ENCODE peak calls at places on chromosomes 13 and 19, in eight cellular contexts. I, V, L, W, E, U, Q and P are unnamed samples.

GRCh38 chr13:106372199-106373160 is 163.0 kb downstream of the EFNB2 start:
- DNase-seq in U (no peak), I (peak; percentile 61), W (no peak), Q (peak; percentile 2), E (no peak), L (no peak), V (no peak), P (no peak)

GRCh38 chr13:47933688-47934011 is 67.4 kb downstream of the SUCLA2 start:
- DNase-seq in L (peak; percentile 54), E (no peak), U (no peak), W (no peak), Q (no peak), I (peak; percentile 5), V (no peak), P (no peak)

GRCh38 chr19:5621945-5622464 is 571 bp downstream of the SAFB2 start:
- DNase-seq in W (peak; percentile 21), U (no peak), I (no peak), E (no peak), Q (peak; percentile 23), V (peak; percentile 58), L (peak; percentile 20), P (peak; percentile 36)

GRCh38 chr19:17402982-17403855 is 2.2 kb downstream of the BST2 start:
- DNase-seq in U (no peak), L (no peak), V (peak; percentile 73), W (peak; percentile 48), I (no peak), E (no peak), Q (peak; percentile 56), P (peak; percentile 80)

GRCh38 chr19:5038631-5039271 is 69.8 kb downstream of the KDM4B start:
- DNase-seq in W (no peak), V (no peak), I (peak; percentile 22), L (no peak), E (no peak), Q (peak; percentile 61), U (no peak), P (peak; percentile 44)

GRCh38 chr19:10552596-10553053 is 8.9 kb downstream of the ATG4D start:
- DNase-seq in V (no peak), Q (peak; percentile 65), I (no peak), U (peak; percentile 77), E (no peak), W (no peak), L (peak; percentile 55), P (peak; percentile 70)

GRCh38 chr13:95834134-95834765 is 157.3 kb downstream of the DNAJC3 start:
- DNase-seq in V (peak; percentile 60), W (peak; percentile 44), E (peak; percentile 28), I (peak; percentile 51), L (peak; percentile 47), U (peak; percentile 67), Q (peak; percentile 36), P (peak; percentile 71)

GRCh38 chr19:2057484-2058469 is 6.7 kb upstream of the MKNK2 start:
- DNase-seq in V (peak; percentile 73), U (no peak), Q (no peak), L (no peak), I (no peak), W (no peak), E (no peak), P (no peak)

GRCh38 chr13:106499113-106499512 is 36.3 kb downstream of the EFNB2 start:
- DNase-seq in I (no peak), W (no peak), V (no peak), U (no peak), L (no peak), Q (no peak), E (no peak), P (no peak)

GRCh38 chr19:46016426-46017094 is 6.3 kb downstream of the PGLYRP1 start:
- DNase-seq in W (peak; percentile 84), V (peak; percentile 84), U (peak; percentile 80), I (peak; percentile 55), E (peak; percentile 11), L (peak; percentile 24), Q (peak; percentile 59), P (peak; percentile 86)

GRCh38 chr19:1579222-1579621 is 11.1 kb upstream of the MEX3D start:
- DNase-seq in V (no peak), Q (no peak), I (no peak), L (no peak), U (no peak), E (no peak), W (no peak), P (no peak)

GRCh38 chr19:47109541-47110375 is 3.8 kb downstream of the ZC3H4 start:
- DNase-seq in I (peak; percentile 63), U (peak; percentile 57), E (no peak), Q (peak; percentile 56), L (no peak), V (no peak), W (no peak), P (peak; percentile 52)

DNA sequence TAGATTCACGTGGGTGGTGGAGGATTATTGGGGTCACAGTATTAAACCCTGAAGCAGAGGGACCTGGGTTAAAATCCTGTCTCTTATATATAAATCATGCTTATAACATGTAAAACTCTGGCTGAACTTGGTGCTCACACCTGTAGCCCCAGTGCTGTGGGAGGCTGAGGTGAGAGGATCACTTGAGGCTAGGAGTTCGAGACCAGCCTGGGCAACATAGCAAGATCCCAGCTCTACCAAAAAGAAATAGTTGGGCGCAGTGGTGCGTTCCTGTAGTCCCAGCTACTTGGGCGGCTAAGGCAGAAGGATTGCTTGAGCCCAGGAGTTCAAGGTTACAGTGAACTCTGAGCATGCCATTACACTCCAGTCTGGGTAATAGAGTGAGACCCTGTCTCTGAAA is 2.4 kb downstream of the ZNF805 start:
- DNase-seq in W (no peak), E (no peak), U (no peak), L (no peak), V (no peak), I (no peak), Q (no peak), P (no peak)
- H3K36me3 ChIP-seq in W (peaks cover 45% of the 10 kb centered on the region), E (peaks cover 2% of the 10 kb centered on the region), U (peaks cover 15% of the 10 kb centered on the region), L (peaks cover 12% of the 10 kb centered on the region), V (no peaks in the 10 kb centered on the region), I (peaks cover 13% of the 10 kb centered on the region), Q (peaks cover 24% of the 10 kb centered on the region), P (peaks cover 16% of the 10 kb centered on the region)

DNA sequence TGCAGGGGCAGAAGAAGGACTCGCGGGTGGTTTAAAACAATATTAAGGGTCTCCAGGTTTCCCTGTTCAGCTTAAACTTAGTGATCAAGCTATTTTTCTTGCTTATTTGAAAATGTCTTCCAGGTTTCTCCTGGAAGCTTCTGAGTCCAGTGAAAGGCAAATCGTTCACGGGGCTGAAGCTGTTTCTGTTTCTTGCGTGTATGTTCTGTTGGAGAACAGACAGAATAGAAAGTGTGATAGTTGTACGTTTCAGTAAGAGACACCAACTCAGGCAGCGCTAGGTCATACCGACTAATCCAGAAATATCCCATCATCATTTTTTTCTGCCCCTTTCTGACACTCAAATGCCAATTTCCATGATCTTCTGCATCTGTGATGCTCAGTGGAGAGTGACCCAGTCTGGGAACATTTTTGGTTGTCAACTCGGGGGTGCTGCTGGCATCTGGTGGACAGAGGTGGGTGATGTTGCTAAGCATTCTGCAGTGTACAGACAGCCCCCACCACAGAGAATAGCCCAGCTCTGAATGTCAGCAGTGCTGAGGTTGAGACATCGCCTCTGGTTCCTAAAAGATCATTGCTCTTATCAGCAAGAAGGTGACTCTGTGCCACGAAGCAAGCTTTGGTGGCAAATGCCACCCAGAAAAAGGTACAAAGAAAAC is 4.3 kb downstream of the KLF2 start:
- DNase-seq in W (no peak), I (no peak), Q (peak; percentile 57), L (no peak), E (no peak), U (no peak), V (peak; percentile 45), P (no peak)
- H3K36me3 ChIP-seq in W (peaks cover 33% of the 10 kb centered on the region), I (no peaks in the 10 kb centered on the region), Q (no peaks in the 10 kb centered on the region), L (peaks cover 2% of the 10 kb centered on the region), E (no peaks in the 10 kb centered on the region), U (no peaks in the 10 kb centered on the region), V (no peaks in the 10 kb centered on the region), P (no peaks in the 10 kb centered on the region)

GRCh38 chr19:7899751-7900352 is 3.8 kb upstream of the MAP2K7 start:
- DNase-seq in V (peak; percentile 33), E (no peak), L (no peak), I (no peak), Q (no peak), U (no peak), W (no peak), P (peak; percentile 7)

GRCh38 chr19:7897289-7897688 is 6.4 kb upstream of the MAP2K7 start:
- DNase-seq in E (no peak), V (no peak), I (no peak), W (no peak), L (no peak), Q (no peak), U (no peak), P (no peak)

GRCh38 chr19:7895565-7895964 is 7.3 kb downstream of the LRRC8E start:
- DNase-seq in Q (no peak), W (no peak), V (no peak), I (no peak), L (no peak), E (no peak), U (no peak), P (no peak)

GRCh38 chr19:7898967-7899366 is 4.7 kb upstream of the MAP2K7 start:
- DNase-seq in L (no peak), W (no peak), U (no peak), E (no peak), I (no peak), Q (no peak), V (no peak), P (no peak)

GRCh38 chr19:7894612-7895309 is 6.5 kb downstream of the LRRC8E start:
- DNase-seq in I (peak; percentile 40), Q (no peak), E (no peak), L (peak; percentile 31), W (no peak), V (no peak), U (no peak), P (no peak)
- H3K36me3 ChIP-seq in I (peaks cover 3% of the 10 kb centered on the region), Q (no peaks in the 10 kb centered on the region), E (no peaks in the 10 kb centered on the region), L (no peaks in the 10 kb centered on the region), W (no peaks in the 10 kb centered on the region), V (no peaks in the 10 kb centered on the region), U (no peaks in the 10 kb centered on the region), P (no peaks in the 10 kb centered on the region)

GRCh38 chr13:75554981-75555380 is 5.4 kb downstream of the UCHL3 start:
- DNase-seq in U (no peak), E (no peak), Q (no peak), I (peak; percentile 52), L (no peak), W (no peak), V (no peak), P (no peak)

GRCh38 chr13:75556961-75557360 is 7.4 kb downstream of the UCHL3 start:
- DNase-seq in L (no peak), E (no peak), Q (no peak), I (no peak), V (no peak), U (no peak), W (no peak), P (no peak)

GRCh38 chr13:75555836-75556235 is 6.2 kb downstream of the UCHL3 start:
- DNase-seq in Q (no peak), V (no peak), U (no peak), I (no peak), E (no peak), W (no peak), L (no peak), P (no peak)

DNA sequence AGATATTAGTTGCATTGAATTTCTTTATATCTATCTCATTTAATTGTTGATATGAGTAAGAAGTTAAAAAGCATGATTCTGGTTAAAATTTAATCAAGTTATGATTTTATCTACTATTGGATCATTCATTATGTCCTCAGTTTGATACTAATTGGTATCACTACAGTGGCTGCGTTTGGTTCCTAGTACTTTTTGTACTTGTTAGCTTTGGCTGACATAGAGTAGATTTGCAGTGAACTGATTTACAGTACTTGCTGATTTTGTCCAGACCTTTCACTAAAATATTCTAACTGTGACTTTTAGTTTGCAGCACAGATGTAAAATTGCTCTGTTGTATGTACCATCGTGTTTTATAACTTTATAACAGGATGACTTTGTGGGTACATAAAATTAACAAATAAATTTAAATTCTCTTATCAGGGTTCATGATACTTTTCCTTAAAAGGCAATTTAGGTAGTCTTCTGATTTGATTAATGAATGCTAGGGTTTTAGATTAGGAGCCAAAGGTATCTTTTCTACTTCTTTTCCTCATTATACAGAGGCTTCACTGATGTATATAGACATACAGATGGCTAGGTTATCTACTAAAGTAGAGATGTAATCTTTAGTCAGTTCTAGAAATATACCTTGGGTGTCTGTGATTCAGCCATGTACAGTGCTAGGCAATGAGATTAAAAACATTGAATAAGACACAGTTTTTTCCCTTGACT is 8.7 kb downstream of the UCHL3 start:
- DNase-seq in Q (no peak), U (no peak), E (no peak), V (no peak), I (no peak), L (no peak), W (no peak), P (no peak)
- H3K36me3 ChIP-seq in Q (peaks cover 64% of the 10 kb centered on the region), U (peaks cover 9% of the 10 kb centered on the region), E (peaks cover 16% of the 10 kb centered on the region), V (no peaks in the 10 kb centered on the region), I (peaks cover 7% of the 10 kb centered on the region), L (peaks cover 3% of the 10 kb centered on the region), W (peaks cover 43% of the 10 kb centered on the region), P (peaks cover 30% of the 10 kb centered on the region)